ENCODE peak calls at places on chromosome 22, in four cellular contexts. A is stimulated activated CD8-positive, alpha-beta memory T cell treated with anti-CD3 and anti-CD28 coated beads, Interleukin-2, amount 100 ng/mL, for 48 hours; O is DND-41; M is colonic mucosa. X is an unnamed sample.

GRCh38 chr22:47612136-47612910 is 849.9 kb downstream of the TBC1D22A start:
- DNase-seq in A (no peak), O (no peak), M (no peak), X (no peak)

GRCh38 chr22:19740586-19740985 is 17.2 kb downstream of the GP1BB start:
- DNase-seq in A (no peak), O (no peak), M (no peak), X (no peak)

GRCh38 chr22:36660931-36661330 is 42.6 kb downstream of the CACNG2 start:
- DNase-seq in A (no peak), O (no peak), M (no peak), X (no peak)

GRCh38 chr22:49449811-49450386 is 377.8 kb downstream of the BRD1 start:
- DNase-seq in A (no peak), O (no peak), M (no peak), X (no peak)

GRCh38 chr22:47205562-47205961 is 443.1 kb downstream of the TBC1D22A start:
- DNase-seq in A (no peak), O (no peak), M (no peak), X (no peak)

GRCh38 chr22:17199131-17199731 is 20.0 kb downstream of the ADA2 start:
- DNase-seq in A (no peak), O (no peak), M (no peak), X (peak)

GRCh38 chr22:43236401-43237166 is 49.6 kb upstream of the TTLL12 start:
- DNase-seq in A (no peak), O (no peak), M (no peak), X (no peak)

GRCh38 chr22:25024895-25025294 is 72.4 kb downstream of the KIAA1671 start:
- DNase-seq in A (no peak), O (no peak), M (no peak), X (no peak)

GRCh38 chr22:41177626-41178424 is 27.3 kb upstream of the L3MBTL2 start:
- DNase-seq in A (no peak), O (no peak), M (no peak), X (no peak)

GRCh38 chr22:37880668-37881440 is 25.2 kb upstream of the MICALL1 start:
- DNase-seq in A (no peak), O (no peak), M (no peak), X (peak)

GRCh38 chr22:19109198-19110063 is 12.8 kb downstream of the DGCR2 start:
- DNase-seq in A (no peak), O (peak), M (no peak), X (no peak)

GRCh38 chr22:20574920-20575353 is 67.5 kb downstream of the MED15 start:
- DNase-seq in A (no peak), O (no peak), M (peak), X (no peak)

GRCh38 chr22:38700271-38700788 is 413 bp downstream of the JOSD1 start:
- DNase-seq in A (no peak), O (no peak), M (peak), X (no peak)

GRCh38 chr22:42069801-42070516 is 653 bp downstream of the NAGA start:
- DNase-seq in A (no peak), O (no peak), M (no peak), X (no peak)

GRCh38 chr22:41052661-41053490 is 39.5 kb upstream of the EP300 start:
- DNase-seq in A (no peak), O (no peak), M (no peak), X (no peak)

GRCh38 chr22:44672632-44673031 is 29.4 kb upstream of the PRR5 start:
- DNase-seq in A (no peak), O (no peak), M (no peak), X (no peak)

GRCh38 chr22:44445731-44446130 is 52.3 kb downstream of the RTL6 start:
- DNase-seq in A (no peak), O (no peak), M (no peak), X (no peak)

GRCh38 chr22:44360686-44361381 is 48.1 kb upstream of the SHISAL1 start:
- DNase-seq in A (no peak), O (no peak), M (no peak), X (peak)

GRCh38 chr22:17773606-17774205 is 563 bp downstream of the BID start:
- DNase-seq in A (peak), O (peak), M (peak), X (no peak)

GRCh38 chr22:50691521-50691920 is 18.9 kb downstream of the SHANK3 start:
- DNase-seq in A (no peak), O (peak), M (no peak), X (peak)

GRCh38 chr22:29733362-29734322 is 13.8 kb downstream of the CABP7 start:
- DNase-seq in A (no peak), O (no peak), M (peak), X (no peak)

GRCh38 chr22:47599753-47600152 is 837.3 kb downstream of the TBC1D22A start:
- DNase-seq in A (no peak), O (no peak), M (no peak), X (no peak)

GRCh38 chr22:38753894-38754246 is 1.9 kb downstream of the SUN2 start:
- DNase-seq in A (no peak), O (no peak), M (peak), X (no peak)

GRCh38 chr22:36744791-36745190 is 31.1 kb downstream of the IFT27 start:
- DNase-seq in A (no peak), O (no peak), M (no peak), X (no peak)

GRCh38 chr22:23038902-23039301 is 31.4 kb upstream of the GNAZ start:
- DNase-seq in A (no peak), O (no peak), M (no peak), X (no peak)

GRCh38 chr22:37643225-37643847 is 3.9 kb downstream of the SH3BP1 start:
- DNase-seq in A (peak), O (peak), M (peak), X (peak)